ENCODE peak calls at places on chromosome 2, in seven cellular contexts. Y, K, T, Q, O, E and B are unnamed samples.

GRCh38 chr2:26193578-26194231 is 20.8 kb downstream of the GAREM2 start:
- DNase-seq in Y (no peak), K (no peak), T (no peak), Q (no peak), O (no peak), E (no peak), B (peak; percentile 34)

GRCh38 chr2:157984866-157985265 is 108.7 kb upstream of the ACVR1 start:
- DNase-seq in Y (no peak), K (no peak), T (no peak), Q (no peak), O (no peak), E (no peak), B (no peak)

GRCh38 chr2:190722061-190722759 is 73.3 kb downstream of the NAB1 start:
- DNase-seq in Y (no peak), K (no peak), T (no peak), Q (peak; percentile 48), O (no peak), E (no peak), B (no peak)

GRCh38 chr2:154264024-154264423 is 392.3 kb downstream of the GALNT13 start:
- DNase-seq in Y (peak; percentile 80), K (no peak), T (no peak), Q (no peak), O (no peak), E (no peak), B (no peak)

GRCh38 chr2:16008331-16008850 is 68.0 kb downstream of the MYCN start:
- DNase-seq in Y (no peak), K (no peak), T (no peak), Q (no peak), O (no peak), E (no peak), B (no peak)

GRCh38 chr2:187976259-187976658 is 315.4 kb upstream of the GULP1 start:
- DNase-seq in Y (no peak), K (no peak), T (no peak), Q (no peak), O (no peak), E (no peak), B (no peak)

GRCh38 chr2:168565112-168565511 is 109.0 kb downstream of the CERS6 start:
- DNase-seq in Y (peak; percentile 91), K (no peak), T (no peak), Q (no peak), O (peak; percentile 73), E (peak; percentile 89), B (peak; percentile 69)

GRCh38 chr2:164703915-164704706 is 82.8 kb upstream of the GRB14 start:
- DNase-seq in Y (no peak), K (no peak), T (no peak), Q (no peak), O (no peak), E (no peak), B (no peak)

GRCh38 chr2:233981574-233982420 is 64.6 kb downstream of the TRPM8 start:
- DNase-seq in Y (no peak), K (no peak), T (no peak), Q (no peak), O (no peak), E (no peak), B (no peak)

GRCh38 chr2:239602290-239603282 is 201.8 kb upstream of the HDAC4 start:
- DNase-seq in Y (no peak), K (no peak), T (no peak), Q (no peak), O (no peak), E (no peak), B (no peak)

GRCh38 chr2:190267302-190267701 is 52.3 kb downstream of the HIBCH start:
- DNase-seq in Y (peak; percentile 45), K (no peak), T (no peak), Q (no peak), O (peak; percentile 70), E (peak; percentile 88), B (peak; percentile 77)

GRCh38 chr2:108182489-108182888 is 57.3 kb upstream of the SULT1C3 start:
- DNase-seq in Y (no peak), K (no peak), T (peak; percentile 91), Q (no peak), O (no peak), E (peak; percentile 21), B (peak; percentile 20)

GRCh38 chr2:96565111-96565510 is 28.6 kb downstream of the ARID5A start:
- DNase-seq in Y (no peak), K (no peak), T (peak; percentile 81), Q (no peak), O (no peak), E (no peak), B (no peak)

GRCh38 chr2:40256649-40257048 is 195.2 kb downstream of the SLC8A1 start:
- DNase-seq in Y (peak; percentile 33), K (no peak), T (peak; percentile 87), Q (no peak), O (peak; percentile 15), E (no peak), B (no peak)
- TF ChIP-seq CTCF in Y (no peak), K (no peak), T (peak; percentile 43), Q (no peak), O (peak; percentile 42), E (peak; percentile 34), B (peak; percentile 55)

GRCh38 chr2:142842369-142842768 is 35.1 kb upstream of the KYNU start:
- DNase-seq in Y (no peak), K (no peak), T (no peak), Q (no peak), O (no peak), E (no peak), B (no peak)
- TF ChIP-seq CTCF in Y (no peak), K (no peak), T (no peak), Q (no peak), O (no peak), E (no peak), B (no peak)

DNA sequence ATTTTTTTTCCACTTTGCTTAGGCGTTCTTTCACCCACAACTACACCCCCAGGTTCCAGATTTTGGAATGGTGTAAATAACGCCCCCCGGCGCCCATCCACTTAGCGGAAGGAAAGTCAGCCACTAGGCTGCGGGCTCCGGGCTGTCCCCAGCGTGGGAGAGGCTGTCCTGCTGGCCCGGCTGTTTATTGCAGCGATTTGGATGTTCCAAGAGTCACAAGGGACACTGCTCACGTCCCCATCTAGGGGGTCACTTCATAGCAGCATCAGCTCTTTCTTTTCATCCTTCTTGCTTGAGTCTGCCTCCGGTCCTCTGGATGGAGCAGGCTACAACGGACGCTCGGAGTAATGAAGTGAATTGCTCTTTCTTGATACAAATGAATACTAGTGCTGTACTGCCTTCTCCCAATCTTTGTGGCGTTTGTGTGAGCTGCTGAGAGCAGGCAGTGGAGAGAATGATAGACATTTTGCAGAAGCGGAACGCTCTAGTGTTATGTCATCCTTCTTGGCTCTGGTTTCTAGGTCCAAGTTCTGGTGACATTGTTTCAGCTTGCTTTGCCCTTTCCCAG is 50.7 kb upstream of the PAIP2B start:
- DNase-seq in Y (peak; percentile 30), K (no peak), T (peak; percentile 82), Q (peak; percentile 23), O (peak; percentile 7), E (peak; percentile 1), B (no peak)
- TF ChIP-seq CTCF in Y (peak; percentile 25), K (no peak), T (peak; percentile 57), Q (peak; percentile 11), O (peak; percentile 43), E (peak; percentile 9), B (peak; percentile 38)

GRCh38 chr2:241764272-241765241 is 12.1 kb upstream of the GAL3ST2 start:
- DNase-seq in Y (no peak), K (no peak), T (no peak), Q (no peak), O (no peak), E (no peak), B (no peak)
- TF ChIP-seq CTCF in Y (no peak), K (no peak), T (no peak), Q (no peak), O (no peak), E (no peak), B (no peak)